ENCODE peak calls at places on chromosomes 7 and 10, in five cellular contexts. S, P, D, O and X are unnamed samples.
A peak's percentile ranks its signal among the peaks of the same experiment; 100 is the strongest.

GRCh38 chr10:122089343-122090015 is 100.5 kb downstream of the TACC2 start:
- DNase-seq in S (no peak), P (no peak), D (no peak), O (no peak), X (no peak)

GRCh38 chr7:1977876-1978441 is 254.8 kb downstream of the MAD1L1 start:
- DNase-seq in S (no peak), P (no peak), D (no peak), O (no peak), X (peak; percentile 58)

GRCh38 chr10:80372675-80373074 is 16.1 kb downstream of the DYDC2 start:
- DNase-seq in S (no peak), P (no peak), D (no peak), O (no peak), X (no peak)

GRCh38 chr7:142381727-142382409 is 124.0 kb upstream of the PRSS58 start:
- DNase-seq in S (no peak), P (no peak), D (no peak), O (no peak), X (no peak)

GRCh38 chr10:8316284-8316683 is 261.8 kb downstream of the GATA3 start:
- DNase-seq in S (no peak), P (no peak), D (no peak), O (no peak), X (no peak)

GRCh38 chr10:43268491-43268890 is 1.6 kb upstream of the RASGEF1A start:
- DNase-seq in S (no peak), P (no peak), D (no peak), O (no peak), X (no peak)

GRCh38 chr7:21041666-21042065 is 255.0 kb upstream of the SP8 start:
- DNase-seq in S (no peak), P (no peak), D (no peak), O (no peak), X (no peak)

GRCh38 chr10:71757450-71757918 is 15.8 kb downstream of the VSIR start:
- DNase-seq in S (no peak), P (no peak), D (no peak), O (no peak), X (no peak)

GRCh38 chr10:89079991-89080390 is 89.4 kb downstream of the FAS start:
- DNase-seq in S (no peak), P (no peak), D (no peak), O (no peak), X (no peak)

GRCh38 chr10:86207226-86207625 is 159.4 kb downstream of the GRID1 start:
- DNase-seq in S (no peak), P (no peak), D (no peak), O (no peak), X (no peak)